ENCODE peak calls at places on chromosomes 2 and 18, in ten cellular contexts. One of them, this sample, is unnamed. For H3K4me1, the result is how much of the 10 kb centered on the place peaks cover.

GRCh38 chr2:109451671-109452070 is 162.1 kb downstream of the SEPTIN10 start:
- DNase-seq in MM.1S: no peak
- DNase-seq in A673: no peak
- DNase-seq in mammary epithelial cell: no peak
- DNase-seq in GM23338: no peak
- DNase-seq in hepatocyte: no peak
- DNase-seq in PC-3: no peak
- DNase-seq in H1: no peak
- DNase-seq in HCT116: no peak
- DNase-seq in fibroblast of lung: no peak
- DNase-seq in this sample: no peak

GRCh38 chr2:120641366-120641771 is 94.3 kb upstream of the GLI2 start:
- DNase-seq in HCT116: no peak
- DNase-seq in mammary epithelial cell: no peak
- DNase-seq in GM23338: no peak
- DNase-seq in A673: no peak
- DNase-seq in PC-3: no peak
- DNase-seq in MM.1S: no peak
- DNase-seq in hepatocyte: no peak
- DNase-seq in fibroblast of lung: peak
- DNase-seq in H1: no peak
- DNase-seq in this sample: peak

GRCh38 chr2:10448646-10449480 is 736 bp upstream of the ODC1 start:
- DNase-seq in hepatocyte: no peak
- DNase-seq in GM23338: peak
- DNase-seq in H1: peak
- DNase-seq in MM.1S: peak
- DNase-seq in mammary epithelial cell: peak
- DNase-seq in HCT116: peak
- DNase-seq in PC-3: peak
- DNase-seq in fibroblast of lung: peak
- DNase-seq in A673: peak
- DNase-seq in this sample: peak

GRCh38 chr18:45521777-45522176 is 93.5 kb upstream of the SLC14A2 start:
- DNase-seq in PC-3: no peak
- DNase-seq in GM23338: no peak
- DNase-seq in HCT116: no peak
- DNase-seq in mammary epithelial cell: peak
- DNase-seq in A673: no peak
- DNase-seq in fibroblast of lung: peak
- DNase-seq in H1: no peak
- DNase-seq in hepatocyte: peak
- DNase-seq in MM.1S: no peak
- DNase-seq in this sample: peak

GRCh38 chr2:182852090-182852489 is 14.3 kb downstream of the FRZB start:
- DNase-seq in fibroblast of lung: no peak
- DNase-seq in PC-3: peak
- DNase-seq in MM.1S: no peak
- DNase-seq in mammary epithelial cell: no peak
- DNase-seq in GM23338: peak
- DNase-seq in A673: peak
- DNase-seq in HCT116: peak
- DNase-seq in H1: no peak
- DNase-seq in hepatocyte: peak
- DNase-seq in this sample: no peak

GRCh38 chr2:221434155-221434554 is 137.9 kb downstream of the EPHA4 start:
- DNase-seq in A673: no peak
- DNase-seq in hepatocyte: no peak
- DNase-seq in fibroblast of lung: no peak
- DNase-seq in PC-3: no peak
- DNase-seq in MM.1S: no peak
- DNase-seq in HCT116: no peak
- DNase-seq in mammary epithelial cell: peak
- DNase-seq in H1: no peak
- DNase-seq in GM23338: no peak
- DNase-seq in this sample: no peak

GRCh38 chr2:138267161-138267901 is 234.2 kb upstream of the SPOPL start:
- DNase-seq in hepatocyte: no peak
- DNase-seq in H1: no peak
- DNase-seq in PC-3: peak
- DNase-seq in fibroblast of lung: peak
- DNase-seq in A673: peak
- DNase-seq in HCT116: no peak
- DNase-seq in GM23338: no peak
- DNase-seq in mammary epithelial cell: peak
- DNase-seq in MM.1S: no peak
- DNase-seq in this sample: peak

GRCh38 chr2:2859164-2859563 is 518.5 kb downstream of the EIPR1 start:
- DNase-seq in fibroblast of lung: no peak
- DNase-seq in MM.1S: no peak
- DNase-seq in HCT116: no peak
- DNase-seq in hepatocyte: no peak
- DNase-seq in GM23338: no peak
- DNase-seq in H1: no peak
- DNase-seq in PC-3: no peak
- DNase-seq in mammary epithelial cell: no peak
- DNase-seq in A673: no peak
- DNase-seq in this sample: no peak

GRCh38 chr18:9419956-9420631 is 55.2 kb upstream of the RALBP1 start:
- DNase-seq in fibroblast of lung: no peak
- DNase-seq in A673: no peak
- DNase-seq in GM23338: no peak
- DNase-seq in mammary epithelial cell: peak
- DNase-seq in PC-3: no peak
- DNase-seq in MM.1S: peak
- DNase-seq in H1: no peak
- DNase-seq in hepatocyte: no peak
- DNase-seq in HCT116: no peak
- DNase-seq in this sample: peak

GRCh38 chr18:617970-618504 is 21.2 kb downstream of the CLUL1 start:
- DNase-seq in fibroblast of lung: no peak
- DNase-seq in A673: no peak
- DNase-seq in H1: no peak
- DNase-seq in mammary epithelial cell: no peak
- DNase-seq in MM.1S: no peak
- DNase-seq in GM23338: no peak
- DNase-seq in HCT116: no peak
- DNase-seq in hepatocyte: no peak
- DNase-seq in PC-3: no peak
- DNase-seq in this sample: no peak

GRCh38 chr2:19576411-19576810 is 218.0 kb upstream of the OSR1 start:
- DNase-seq in GM23338: no peak
- DNase-seq in fibroblast of lung: no peak
- DNase-seq in mammary epithelial cell: peak
- DNase-seq in A673: no peak
- DNase-seq in MM.1S: no peak
- DNase-seq in HCT116: no peak
- DNase-seq in hepatocyte: no peak
- DNase-seq in PC-3: peak
- DNase-seq in H1: no peak
- DNase-seq in this sample: no peak

GRCh38 chr2:73107211-73107926 is 5.4 kb downstream of the RAB11FIP5 start:
- DNase-seq in HCT116: no peak
- DNase-seq in H1: no peak
- DNase-seq in A673: no peak
- DNase-seq in fibroblast of lung: peak
- DNase-seq in mammary epithelial cell: no peak
- DNase-seq in GM23338: no peak
- DNase-seq in PC-3: no peak
- DNase-seq in MM.1S: peak
- DNase-seq in hepatocyte: no peak
- DNase-seq in this sample: peak

GRCh38 chr18:415627-416612 is 84.6 kb downstream of the COLEC12 start:
- DNase-seq in GM23338: no peak
- DNase-seq in hepatocyte: no peak
- DNase-seq in A673: no peak
- DNase-seq in mammary epithelial cell: peak
- DNase-seq in HCT116: no peak
- DNase-seq in H1: no peak
- DNase-seq in fibroblast of lung: peak
- DNase-seq in PC-3: peak
- DNase-seq in MM.1S: no peak
- DNase-seq in this sample: peak

GRCh38 chr2:181340891-181341290 is 116.3 kb upstream of the ITGA4 start:
- DNase-seq in A673: no peak
- DNase-seq in hepatocyte: no peak
- DNase-seq in PC-3: no peak
- DNase-seq in GM23338: no peak
- DNase-seq in mammary epithelial cell: no peak
- DNase-seq in MM.1S: no peak
- DNase-seq in fibroblast of lung: no peak
- DNase-seq in H1: no peak
- DNase-seq in HCT116: no peak
- DNase-seq in this sample: no peak

GRCh38 chr2:202122975-202123765 is 50.1 kb downstream of the KIAA2012 start:
- DNase-seq in hepatocyte: no peak
- DNase-seq in H1: no peak
- DNase-seq in fibroblast of lung: no peak
- DNase-seq in mammary epithelial cell: no peak
- DNase-seq in HCT116: no peak
- DNase-seq in PC-3: no peak
- DNase-seq in GM23338: peak
- DNase-seq in MM.1S: no peak
- DNase-seq in A673: no peak
- DNase-seq in this sample: peak

GRCh38 chr18:2884706-2885285 is 38.0 kb downstream of the EMILIN2 start:
- DNase-seq in fibroblast of lung: no peak
- DNase-seq in H1: peak
- DNase-seq in GM23338: no peak
- DNase-seq in mammary epithelial cell: no peak
- DNase-seq in hepatocyte: no peak
- DNase-seq in PC-3: no peak
- DNase-seq in MM.1S: no peak
- DNase-seq in HCT116: no peak
- DNase-seq in A673: no peak
- DNase-seq in this sample: no peak

GRCh38 chr2:45892236-45892701 is 240.8 kb downstream of the PRKCE start:
- DNase-seq in HCT116: no peak
- DNase-seq in A673: no peak
- DNase-seq in GM23338: no peak
- DNase-seq in mammary epithelial cell: no peak
- DNase-seq in PC-3: no peak
- DNase-seq in MM.1S: no peak
- DNase-seq in fibroblast of lung: peak
- DNase-seq in H1: no peak
- DNase-seq in hepatocyte: no peak
- DNase-seq in this sample: no peak
- H3K4me1 ChIP-seq in HCT116: under half
- H3K4me1 ChIP-seq in A673: under half
- H3K4me1 ChIP-seq in GM23338: under half
- H3K4me1 ChIP-seq in mammary epithelial cell: under half
- H3K4me1 ChIP-seq in PC-3: under half
- H3K4me1 ChIP-seq in MM.1S: under half
- H3K4me1 ChIP-seq in fibroblast of lung: under half
- H3K4me1 ChIP-seq in H1: under half
- H3K4me1 ChIP-seq in hepatocyte: under half
- H3K4me1 ChIP-seq in this sample: under half

DNA sequence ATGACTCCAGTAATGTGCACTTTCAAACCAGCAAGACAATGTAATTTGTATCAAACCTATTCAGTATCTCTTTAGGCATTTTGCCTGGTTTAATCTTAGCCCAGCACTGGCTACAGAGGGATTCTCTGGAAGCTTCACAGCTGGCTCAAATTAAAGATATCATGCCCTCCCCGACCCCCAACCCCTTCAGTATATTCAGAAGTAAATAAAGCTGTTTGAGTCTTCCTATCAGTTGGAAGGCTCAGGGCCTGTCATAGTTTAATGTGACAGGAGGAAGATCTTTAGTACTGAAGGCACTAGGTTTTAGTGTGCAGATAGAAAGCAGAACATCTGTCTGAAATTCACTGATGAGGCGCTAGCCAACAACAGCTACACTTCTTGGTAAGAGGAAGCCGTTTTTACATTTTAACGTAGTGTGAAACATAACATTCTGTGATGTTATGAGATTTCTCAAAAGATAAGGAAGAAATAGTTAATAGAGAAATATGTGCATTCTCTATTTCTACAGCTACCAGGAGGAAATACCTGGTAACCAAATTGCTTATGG is 969.1 kb upstream of the CDH2 start:
- DNase-seq in GM23338: no peak
- DNase-seq in MM.1S: no peak
- DNase-seq in fibroblast of lung: no peak
- DNase-seq in mammary epithelial cell: no peak
- DNase-seq in hepatocyte: no peak
- DNase-seq in PC-3: no peak
- DNase-seq in H1: no peak
- DNase-seq in A673: peak
- DNase-seq in HCT116: no peak
- DNase-seq in this sample: no peak
- TF ChIP-seq EZH2 in GM23338: no peak
- TF ChIP-seq EZH2 in MM.1S: no peak
- TF ChIP-seq EZH2 in fibroblast of lung: no peak
- TF ChIP-seq EZH2 in mammary epithelial cell: no peak
- TF ChIP-seq EZH2 in hepatocyte: no peak
- TF ChIP-seq EZH2 in PC-3: no peak
- TF ChIP-seq EZH2 in H1: no peak
- TF ChIP-seq EZH2 in A673: no peak
- TF ChIP-seq EZH2 in HCT116: no peak
- TF ChIP-seq EZH2 in this sample: no peak

GRCh38 chr2:240788482-240788881 is 31.5 kb downstream of the KIF1A start:
- DNase-seq in GM23338: no peak
- DNase-seq in mammary epithelial cell: no peak
- DNase-seq in H1: no peak
- DNase-seq in HCT116: no peak
- DNase-seq in MM.1S: no peak
- DNase-seq in PC-3: no peak
- DNase-seq in fibroblast of lung: no peak
- DNase-seq in A673: no peak
- DNase-seq in hepatocyte: no peak
- DNase-seq in this sample: no peak
- H3K4me1 ChIP-seq in GM23338: under half
- H3K4me1 ChIP-seq in mammary epithelial cell: under half
- H3K4me1 ChIP-seq in H1: under half
- H3K4me1 ChIP-seq in HCT116: under half
- H3K4me1 ChIP-seq in MM.1S: under half
- H3K4me1 ChIP-seq in PC-3: under half
- H3K4me1 ChIP-seq in fibroblast of lung: under half
- H3K4me1 ChIP-seq in A673: under half
- H3K4me1 ChIP-seq in hepatocyte: under half
- H3K4me1 ChIP-seq in this sample: under half

DNA sequence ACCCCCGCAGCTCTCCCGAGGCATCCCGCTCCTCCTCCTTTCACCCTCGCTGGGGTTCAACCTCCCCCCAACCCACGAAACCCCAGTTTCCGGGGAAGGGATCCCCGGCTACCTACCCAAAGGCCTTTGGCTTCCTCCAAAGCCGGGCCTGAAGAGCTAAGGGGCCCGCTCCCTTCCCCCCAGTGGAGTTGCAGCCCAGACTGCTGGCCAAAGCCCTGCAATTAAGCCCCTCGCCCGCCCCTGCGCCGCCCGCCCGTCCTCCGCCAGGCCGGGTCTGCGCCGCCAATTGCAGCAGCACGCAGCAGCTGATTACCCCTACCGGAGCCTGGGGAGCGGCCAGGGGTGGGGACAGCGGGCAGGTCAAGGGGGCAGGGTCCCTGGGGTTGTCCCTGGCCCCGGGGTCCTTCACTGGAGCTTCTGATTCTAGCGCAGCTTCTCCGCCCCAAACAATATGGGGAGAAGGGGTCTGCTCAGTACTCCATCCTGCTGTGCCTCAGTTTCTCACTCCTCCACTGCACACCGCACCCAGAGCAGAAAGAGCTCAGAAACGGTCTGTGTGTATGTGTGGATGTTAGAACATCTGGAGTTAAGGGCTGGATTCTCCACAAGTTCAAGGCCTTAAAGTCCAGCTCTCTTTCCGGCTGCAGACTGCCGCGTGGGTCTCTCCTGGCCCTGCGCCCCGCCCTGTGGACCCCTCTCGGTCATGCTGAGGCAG is 16.9 kb downstream of the WNT10A start:
- DNase-seq in hepatocyte: no peak
- DNase-seq in PC-3: no peak
- DNase-seq in fibroblast of lung: no peak
- DNase-seq in H1: no peak
- DNase-seq in mammary epithelial cell: no peak
- DNase-seq in A673: no peak
- DNase-seq in GM23338: no peak
- DNase-seq in MM.1S: peak
- DNase-seq in HCT116: no peak
- DNase-seq in this sample: no peak
- TF ChIP-seq EZH2 in hepatocyte: peak
- TF ChIP-seq EZH2 in PC-3: no peak
- TF ChIP-seq EZH2 in fibroblast of lung: peak
- TF ChIP-seq EZH2 in H1: peak
- TF ChIP-seq EZH2 in mammary epithelial cell: no peak
- TF ChIP-seq EZH2 in A673: no peak
- TF ChIP-seq EZH2 in GM23338: peak
- TF ChIP-seq EZH2 in MM.1S: no peak
- TF ChIP-seq EZH2 in HCT116: no peak
- TF ChIP-seq EZH2 in this sample: peak

This sample was measured in GM23248.